ENCODE peak calls at places on chromosomes 3 and 15, in ten cellular contexts. One of them, this sample, is unnamed.

GRCh38 chr3:100120022-100120421 is 5.7 kb upstream of the FILIP1L start:
- DNase-seq in thyroid gland: no peak
- DNase-seq in endodermal cell: no peak
- DNase-seq in substantia nigra: no peak
- DNase-seq in neuronal stem cell: no peak
- DNase-seq in stomach: no peak
- DNase-seq in right atrium auricular region: no peak
- DNase-seq in IMR-90: no peak
- DNase-seq in lower lobe of right lung: no peak
- DNase-seq in right cardiac atrium: no peak
- DNase-seq in this sample: no peak

GRCh38 chr15:26974120-26974780 is 3.3 kb downstream of the GABRG3 start:
- DNase-seq in lower lobe of right lung: no peak
- DNase-seq in thyroid gland: no peak
- DNase-seq in stomach: no peak
- DNase-seq in IMR-90: peak
- DNase-seq in endodermal cell: peak
- DNase-seq in right cardiac atrium: no peak
- DNase-seq in right atrium auricular region: no peak
- DNase-seq in neuronal stem cell: peak
- DNase-seq in substantia nigra: no peak
- DNase-seq in this sample: no peak

GRCh38 chr3:151404316-151404715 is 19.8 kb upstream of the P2RY12 start:
- DNase-seq in right atrium auricular region: no peak
- DNase-seq in IMR-90: peak
- DNase-seq in thyroid gland: no peak
- DNase-seq in neuronal stem cell: no peak
- DNase-seq in stomach: no peak
- DNase-seq in right cardiac atrium: no peak
- DNase-seq in substantia nigra: no peak
- DNase-seq in lower lobe of right lung: no peak
- DNase-seq in endodermal cell: no peak
- DNase-seq in this sample: no peak

GRCh38 chr15:95486224-95486623 is 844.3 kb upstream of the NR2F2 start:
- DNase-seq in lower lobe of right lung: no peak
- DNase-seq in right atrium auricular region: no peak
- DNase-seq in right cardiac atrium: no peak
- DNase-seq in stomach: no peak
- DNase-seq in thyroid gland: no peak
- DNase-seq in substantia nigra: no peak
- DNase-seq in neuronal stem cell: no peak
- DNase-seq in IMR-90: no peak
- DNase-seq in endodermal cell: no peak
- DNase-seq in this sample: no peak

GRCh38 chr3:187456268-187456667 is 88.1 kb downstream of the RTP4 start:
- DNase-seq in endodermal cell: peak
- DNase-seq in neuronal stem cell: no peak
- DNase-seq in IMR-90: no peak
- DNase-seq in thyroid gland: peak
- DNase-seq in lower lobe of right lung: no peak
- DNase-seq in stomach: peak
- DNase-seq in right atrium auricular region: peak
- DNase-seq in substantia nigra: no peak
- DNase-seq in right cardiac atrium: peak
- DNase-seq in this sample: peak

GRCh38 chr15:81297147-81297572 is 26.8 kb downstream of the STARD5 start:
- DNase-seq in thyroid gland: no peak
- DNase-seq in IMR-90: peak
- DNase-seq in stomach: no peak
- DNase-seq in neuronal stem cell: no peak
- DNase-seq in lower lobe of right lung: no peak
- DNase-seq in endodermal cell: no peak
- DNase-seq in right cardiac atrium: no peak
- DNase-seq in substantia nigra: no peak
- DNase-seq in right atrium auricular region: no peak
- DNase-seq in this sample: no peak

GRCh38 chr3:70871909-70872656 is 559.6 kb upstream of the MDFIC2 start:
- DNase-seq in right cardiac atrium: no peak
- DNase-seq in right atrium auricular region: no peak
- DNase-seq in endodermal cell: no peak
- DNase-seq in substantia nigra: no peak
- DNase-seq in neuronal stem cell: no peak
- DNase-seq in thyroid gland: no peak
- DNase-seq in lower lobe of right lung: no peak
- DNase-seq in stomach: no peak
- DNase-seq in IMR-90: peak
- DNase-seq in this sample: no peak

GRCh38 chr3:61858054-61858453 is 296.7 kb downstream of the PTPRG start:
- DNase-seq in endodermal cell: no peak
- DNase-seq in thyroid gland: no peak
- DNase-seq in substantia nigra: no peak
- DNase-seq in neuronal stem cell: no peak
- DNase-seq in right cardiac atrium: no peak
- DNase-seq in stomach: no peak
- DNase-seq in lower lobe of right lung: no peak
- DNase-seq in IMR-90: peak
- DNase-seq in right atrium auricular region: no peak
- DNase-seq in this sample: no peak

GRCh38 chr3:118628704-118629341 is 405.8 kb downstream of the IGSF11 start:
- DNase-seq in right cardiac atrium: peak
- DNase-seq in right atrium auricular region: peak
- DNase-seq in substantia nigra: peak
- DNase-seq in stomach: peak
- DNase-seq in thyroid gland: peak
- DNase-seq in endodermal cell: peak
- DNase-seq in neuronal stem cell: peak
- DNase-seq in lower lobe of right lung: no peak
- DNase-seq in IMR-90: peak
- DNase-seq in this sample: no peak

GRCh38 chr3:183554377-183554776 is 1.1 kb downstream of the KLHL6 start:
- DNase-seq in right atrium auricular region: no peak
- DNase-seq in stomach: no peak
- DNase-seq in substantia nigra: no peak
- DNase-seq in thyroid gland: no peak
- DNase-seq in IMR-90: no peak
- DNase-seq in endodermal cell: no peak
- DNase-seq in right cardiac atrium: no peak
- DNase-seq in neuronal stem cell: no peak
- DNase-seq in lower lobe of right lung: no peak
- DNase-seq in this sample: no peak

GRCh38 chr3:27467545-27467944 is 16.6 kb downstream of the SLC4A7 start:
- DNase-seq in IMR-90: peak
- DNase-seq in endodermal cell: no peak
- DNase-seq in substantia nigra: no peak
- DNase-seq in right atrium auricular region: no peak
- DNase-seq in neuronal stem cell: no peak
- DNase-seq in thyroid gland: no peak
- DNase-seq in right cardiac atrium: no peak
- DNase-seq in lower lobe of right lung: no peak
- DNase-seq in stomach: no peak
- DNase-seq in this sample: no peak

GRCh38 chr15:78046796-78047341 is 30.6 kb downstream of the TBC1D2B start:
- DNase-seq in substantia nigra: no peak
- DNase-seq in neuronal stem cell: no peak
- DNase-seq in stomach: peak
- DNase-seq in IMR-90: no peak
- DNase-seq in right atrium auricular region: no peak
- DNase-seq in endodermal cell: peak
- DNase-seq in thyroid gland: peak
- DNase-seq in lower lobe of right lung: peak
- DNase-seq in right cardiac atrium: no peak
- DNase-seq in this sample: no peak

GRCh38 chr3:46936733-46937250 is 39.8 kb downstream of the CCDC12 start:
- DNase-seq in right atrium auricular region: no peak
- DNase-seq in stomach: no peak
- DNase-seq in IMR-90: peak
- DNase-seq in thyroid gland: no peak
- DNase-seq in right cardiac atrium: no peak
- DNase-seq in endodermal cell: no peak
- DNase-seq in neuronal stem cell: no peak
- DNase-seq in substantia nigra: no peak
- DNase-seq in lower lobe of right lung: peak
- DNase-seq in this sample: peak

GRCh38 chr3:116005404-116005803 is 382.1 kb downstream of the GAP43 start:
- DNase-seq in lower lobe of right lung: no peak
- DNase-seq in right atrium auricular region: no peak
- DNase-seq in stomach: no peak
- DNase-seq in substantia nigra: no peak
- DNase-seq in neuronal stem cell: no peak
- DNase-seq in thyroid gland: no peak
- DNase-seq in IMR-90: peak
- DNase-seq in right cardiac atrium: peak
- DNase-seq in endodermal cell: peak
- DNase-seq in this sample: no peak

GRCh38 chr15:80732148-80732547 is 37.0 kb downstream of the ABHD17C start:
- DNase-seq in endodermal cell: no peak
- DNase-seq in thyroid gland: no peak
- DNase-seq in lower lobe of right lung: no peak
- DNase-seq in IMR-90: no peak
- DNase-seq in right cardiac atrium: no peak
- DNase-seq in stomach: no peak
- DNase-seq in right atrium auricular region: no peak
- DNase-seq in substantia nigra: no peak
- DNase-seq in neuronal stem cell: no peak
- DNase-seq in this sample: no peak

GRCh38 chr15:25694823-25695312 is 168.3 kb downstream of the ATP10A start:
- DNase-seq in right cardiac atrium: no peak
- DNase-seq in substantia nigra: no peak
- DNase-seq in endodermal cell: no peak
- DNase-seq in stomach: no peak
- DNase-seq in lower lobe of right lung: no peak
- DNase-seq in thyroid gland: no peak
- DNase-seq in right atrium auricular region: no peak
- DNase-seq in IMR-90: no peak
- DNase-seq in neuronal stem cell: no peak
- DNase-seq in this sample: no peak

GRCh38 chr3:180870008-180870733 is 42.3 kb upstream of the FXR1 start:
- DNase-seq in lower lobe of right lung: no peak
- DNase-seq in substantia nigra: no peak
- DNase-seq in right cardiac atrium: peak
- DNase-seq in thyroid gland: peak
- DNase-seq in endodermal cell: peak
- DNase-seq in neuronal stem cell: peak
- DNase-seq in IMR-90: no peak
- DNase-seq in stomach: no peak
- DNase-seq in right atrium auricular region: peak
- DNase-seq in this sample: peak

GRCh38 chr3:41600616-41601015 is 361.3 kb downstream of the ULK4 start:
- DNase-seq in substantia nigra: no peak
- DNase-seq in right atrium auricular region: no peak
- DNase-seq in thyroid gland: no peak
- DNase-seq in IMR-90: no peak
- DNase-seq in stomach: no peak
- DNase-seq in right cardiac atrium: no peak
- DNase-seq in endodermal cell: no peak
- DNase-seq in neuronal stem cell: no peak
- DNase-seq in lower lobe of right lung: no peak
- DNase-seq in this sample: no peak

DNA sequence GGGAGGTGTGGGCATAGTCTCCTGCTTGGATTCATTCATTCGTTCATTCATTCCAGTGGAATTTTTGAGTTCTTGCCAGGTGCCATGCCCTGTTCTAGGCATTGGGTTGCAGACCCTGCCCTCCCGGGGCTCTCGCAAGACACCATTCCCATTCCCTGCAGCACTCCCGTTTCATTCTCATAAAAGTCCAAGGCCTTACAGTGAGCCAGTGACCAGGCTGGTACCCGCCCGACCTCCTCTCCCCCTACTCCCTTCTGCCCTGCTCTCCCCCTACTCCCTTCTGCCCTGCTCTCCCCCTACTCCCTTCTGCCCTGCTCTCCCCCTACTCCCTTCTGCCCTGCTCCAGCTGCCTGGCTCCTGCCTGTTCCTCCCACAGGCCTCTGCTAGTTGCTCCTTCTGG is 41.9 kb downstream of the AMOTL2 start:
- DNase-seq in endodermal cell: no peak
- DNase-seq in right atrium auricular region: no peak
- DNase-seq in right cardiac atrium: no peak
- DNase-seq in stomach: no peak
- DNase-seq in thyroid gland: no peak
- DNase-seq in neuronal stem cell: no peak
- DNase-seq in substantia nigra: no peak
- DNase-seq in lower lobe of right lung: no peak
- DNase-seq in IMR-90: no peak
- DNase-seq in this sample: no peak
- H3K27ac ChIP-seq in endodermal cell: no peak
- H3K27ac ChIP-seq in right atrium auricular region: no peak
- H3K27ac ChIP-seq in right cardiac atrium: peak
- H3K27ac ChIP-seq in stomach: peak
- H3K27ac ChIP-seq in thyroid gland: peak
- H3K27ac ChIP-seq in neuronal stem cell: no peak
- H3K27ac ChIP-seq in substantia nigra: no peak
- H3K27ac ChIP-seq in lower lobe of right lung: peak
- H3K27ac ChIP-seq in IMR-90: peak
- H3K27ac ChIP-seq in this sample: no peak

GRCh38 chr3:65890328-65890727 is 148.4 kb downstream of the MAGI1 start:
- DNase-seq in right cardiac atrium: no peak
- DNase-seq in lower lobe of right lung: no peak
- DNase-seq in neuronal stem cell: no peak
- DNase-seq in IMR-90: no peak
- DNase-seq in thyroid gland: no peak
- DNase-seq in stomach: no peak
- DNase-seq in right atrium auricular region: no peak
- DNase-seq in endodermal cell: no peak
- DNase-seq in substantia nigra: no peak
- DNase-seq in this sample: no peak
- H3K27ac ChIP-seq in right cardiac atrium: no peak
- H3K27ac ChIP-seq in lower lobe of right lung: no peak
- H3K27ac ChIP-seq in neuronal stem cell: no peak
- H3K27ac ChIP-seq in IMR-90: no peak
- H3K27ac ChIP-seq in thyroid gland: no peak
- H3K27ac ChIP-seq in stomach: no peak
- H3K27ac ChIP-seq in right atrium auricular region: peak
- H3K27ac ChIP-seq in endodermal cell: no peak
- H3K27ac ChIP-seq in substantia nigra: no peak
- H3K27ac ChIP-seq in this sample: no peak

GRCh38 chr3:178291971-178292370 is 244.3 kb upstream of the KCNMB2 start:
- DNase-seq in lower lobe of right lung: no peak
- DNase-seq in right atrium auricular region: no peak
- DNase-seq in neuronal stem cell: no peak
- DNase-seq in thyroid gland: no peak
- DNase-seq in IMR-90: no peak
- DNase-seq in right cardiac atrium: no peak
- DNase-seq in stomach: no peak
- DNase-seq in substantia nigra: no peak
- DNase-seq in endodermal cell: no peak
- DNase-seq in this sample: no peak
- H3K27ac ChIP-seq in lower lobe of right lung: no peak
- H3K27ac ChIP-seq in right atrium auricular region: no peak
- H3K27ac ChIP-seq in neuronal stem cell: no peak
- H3K27ac ChIP-seq in thyroid gland: no peak
- H3K27ac ChIP-seq in IMR-90: no peak
- H3K27ac ChIP-seq in right cardiac atrium: no peak
- H3K27ac ChIP-seq in stomach: no peak
- H3K27ac ChIP-seq in substantia nigra: no peak
- H3K27ac ChIP-seq in endodermal cell: no peak
- H3K27ac ChIP-seq in this sample: no peak

DNA sequence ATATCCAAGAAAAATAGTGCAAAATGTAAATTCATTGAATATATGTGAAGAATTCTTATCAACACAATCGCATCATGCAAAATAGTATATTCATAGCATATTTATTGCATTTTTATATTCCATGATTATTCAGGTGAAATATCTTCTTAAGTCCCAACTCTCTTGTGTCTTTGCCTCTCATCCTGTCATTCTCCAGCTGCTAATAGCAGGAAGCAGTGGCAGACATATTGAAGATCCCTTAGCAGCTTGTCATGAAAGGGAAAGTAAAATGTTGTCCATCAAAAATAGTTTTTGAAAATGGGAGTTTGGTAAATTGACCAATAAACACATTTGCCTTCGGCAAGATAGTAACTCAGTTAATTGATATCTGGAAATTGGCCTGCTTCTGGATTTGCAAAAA is 265.3 kb upstream of the TGFBR2 start:
- DNase-seq in substantia nigra: no peak
- DNase-seq in endodermal cell: no peak
- DNase-seq in right cardiac atrium: no peak
- DNase-seq in IMR-90: no peak
- DNase-seq in thyroid gland: no peak
- DNase-seq in stomach: no peak
- DNase-seq in neuronal stem cell: no peak
- DNase-seq in lower lobe of right lung: no peak
- DNase-seq in right atrium auricular region: no peak
- DNase-seq in this sample: no peak
- H3K27ac ChIP-seq in substantia nigra: no peak
- H3K27ac ChIP-seq in endodermal cell: no peak
- H3K27ac ChIP-seq in right cardiac atrium: no peak
- H3K27ac ChIP-seq in IMR-90: no peak
- H3K27ac ChIP-seq in thyroid gland: no peak
- H3K27ac ChIP-seq in stomach: no peak
- H3K27ac ChIP-seq in neuronal stem cell: no peak
- H3K27ac ChIP-seq in lower lobe of right lung: no peak
- H3K27ac ChIP-seq in right atrium auricular region: no peak
- H3K27ac ChIP-seq in this sample: no peak